ENCODE peak calls at places on chromosome 19, in seven cellular contexts. H, Z, Q, A, N, K and C are unnamed samples.
A peak's percentile ranks its signal among the peaks of the same experiment; 100 is the strongest.

GRCh38 chr19:40610396-40611064 is 9.4 kb downstream of the LTBP4 start:
- DNase-seq in Z (no peak), Q (no peak), K (no peak), A (no peak), N (peak; percentile 74), H (no peak), C (no peak)

GRCh38 chr19:53156888-53157287 is 2.0 kb downstream of the ZNF347 start:
- DNase-seq in A (no peak), N (no peak), Z (no peak), Q (no peak), K (no peak), H (no peak), C (no peak)

GRCh38 chr19:558770-559439 is 13.5 kb upstream of the BSG start:
- DNase-seq in Q (no peak), K (no peak), A (no peak), Z (no peak), H (no peak), N (no peak), C (no peak)

GRCh38 chr19:16676101-16676798 is 15.3 kb downstream of the TMEM38A start:
- DNase-seq in H (no peak), N (no peak), A (no peak), Q (no peak), Z (no peak), K (no peak), C (no peak)

GRCh38 chr19:39053276-39054090 is 21.1 kb upstream of the FBXO27 start:
- DNase-seq in A (peak; percentile 68), K (no peak), Q (no peak), H (no peak), Z (no peak), N (no peak), C (peak; percentile 50)

GRCh38 chr19:48826606-48827020 is 9.7 kb downstream of the HSD17B14 start:
- DNase-seq in N (no peak), H (no peak), K (no peak), Z (no peak), Q (no peak), A (peak; percentile 56), C (peak; percentile 50)

GRCh38 chr19:751501-752341 is 809 bp downstream of the MISP start:
- DNase-seq in N (no peak), A (peak; percentile 90), H (no peak), Q (peak; percentile 82), Z (peak; percentile 88), K (peak; percentile 80), C (peak; percentile 75)

GRCh38 chr19:6218497-6219146 is 61.2 kb downstream of the MLLT1 start:
- DNase-seq in K (peak; percentile 49), N (peak; percentile 88), Q (peak; percentile 61), Z (peak; percentile 72), A (peak; percentile 75), H (peak; percentile 81), C (peak; percentile 75)

GRCh38 chr19:15418112-15418587 is 638 bp downstream of the AKAP8L start:
- DNase-seq in Z (no peak), H (no peak), Q (peak; percentile 36), N (no peak), K (no peak), A (no peak), C (no peak)

GRCh38 chr19:41327499-41328156 is 17.7 kb downstream of the CCDC97 start:
- DNase-seq in A (peak; percentile 71), H (no peak), Z (no peak), K (peak; percentile 65), Q (peak; percentile 69), N (peak; percentile 76), C (peak; percentile 87)

GRCh38 chr19:52778811-52779210 is 7.8 kb downstream of the ZNF600 start:
- DNase-seq in A (no peak), K (no peak), H (no peak), Z (no peak), N (no peak), Q (no peak), C (no peak)

GRCh38 chr19:4444765-4445741 is 12.5 kb downstream of the UBXN6 start:
- DNase-seq in Q (no peak), K (no peak), H (no peak), A (no peak), Z (peak; percentile 48), N (no peak), C (no peak)

GRCh38 chr19:50252111-50252886 is 48.9 kb downstream of the MYH14 start:
- DNase-seq in K (no peak), A (peak; percentile 58), Q (peak; percentile 3), N (no peak), H (no peak), Z (peak; percentile 4), C (peak; percentile 21)

GRCh38 chr19:51514866-51515481 is 13.4 kb upstream of the SIGLEC12 start:
- DNase-seq in H (no peak), Q (peak; percentile 25), A (peak; percentile 63), N (no peak), K (no peak), Z (peak; percentile 30), C (peak; percentile 56)

GRCh38 chr19:38932425-38933179 is 1.9 kb downstream of the MRPS12 start:
- DNase-seq in Q (peak; percentile 40), H (no peak), K (no peak), N (no peak), A (peak; percentile 88), Z (no peak), C (peak; percentile 46)

GRCh38 chr19:48258350-48258749 is 2.6 kb upstream of the CARD8 start:
- DNase-seq in K (no peak), Z (peak; percentile 11), Q (peak; percentile 21), H (no peak), N (no peak), A (no peak), C (no peak)

GRCh38 chr19:5828661-5829566 is 10.6 kb downstream of the FUT6 start:
- DNase-seq in Z (no peak), N (peak; percentile 40), Q (no peak), A (no peak), H (peak; percentile 30), K (no peak), C (no peak)

GRCh38 chr19:42229855-42230331 is 9.8 kb downstream of the ZNF526 start:
- DNase-seq in N (no peak), A (peak; percentile 65), Q (no peak), Z (peak; percentile 69), H (no peak), K (no peak), C (no peak)

GRCh38 chr19:40467007-40467565 is 285 bp downstream of the SPTBN4 start:
- DNase-seq in H (no peak), Z (no peak), K (no peak), A (no peak), N (no peak), Q (no peak), C (no peak)

GRCh38 chr19:913080-913748 is at the start of gene R3HDM4:
- DNase-seq in Q (peak; percentile 56), N (peak; percentile 87), A (peak; percentile 54), Z (peak; percentile 45), K (no peak), H (peak; percentile 62), C (peak; percentile 80)

GRCh38 chr19:15672580-15673175 is at the start of gene CYP4F12:
- DNase-seq in N (peak; percentile 87), A (peak; percentile 84), K (peak; percentile 82), Z (peak; percentile 3), H (no peak), Q (no peak), C (peak; percentile 86)

GRCh38 chr19:12937243-12938053 is 961 bp upstream of the CALR start:
- DNase-seq in Z (peak; percentile 50), H (no peak), N (no peak), K (peak; percentile 49), A (peak; percentile 68), Q (no peak), C (peak; percentile 44)

GRCh38 chr19:12939908-12940533 is 1.6 kb downstream of the CALR start:
- DNase-seq in K (no peak), A (no peak), Z (no peak), Q (no peak), N (no peak), H (no peak), C (no peak)

GRCh38 chr19:12938054-12938535 is 314 bp upstream of the CALR start:
- DNase-seq in Q (peak; percentile 99), A (peak; percentile 98), H (peak; percentile 98), K (peak; percentile 98), Z (peak; percentile 99), N (peak; percentile 100), C (peak; percentile 96)

GRCh38 chr19:12939292-12939606 is 840 bp downstream of the CALR start:
- DNase-seq in A (no peak), K (no peak), Z (peak; percentile 65), Q (peak; percentile 57), H (no peak), N (no peak), C (no peak)

DNA sequence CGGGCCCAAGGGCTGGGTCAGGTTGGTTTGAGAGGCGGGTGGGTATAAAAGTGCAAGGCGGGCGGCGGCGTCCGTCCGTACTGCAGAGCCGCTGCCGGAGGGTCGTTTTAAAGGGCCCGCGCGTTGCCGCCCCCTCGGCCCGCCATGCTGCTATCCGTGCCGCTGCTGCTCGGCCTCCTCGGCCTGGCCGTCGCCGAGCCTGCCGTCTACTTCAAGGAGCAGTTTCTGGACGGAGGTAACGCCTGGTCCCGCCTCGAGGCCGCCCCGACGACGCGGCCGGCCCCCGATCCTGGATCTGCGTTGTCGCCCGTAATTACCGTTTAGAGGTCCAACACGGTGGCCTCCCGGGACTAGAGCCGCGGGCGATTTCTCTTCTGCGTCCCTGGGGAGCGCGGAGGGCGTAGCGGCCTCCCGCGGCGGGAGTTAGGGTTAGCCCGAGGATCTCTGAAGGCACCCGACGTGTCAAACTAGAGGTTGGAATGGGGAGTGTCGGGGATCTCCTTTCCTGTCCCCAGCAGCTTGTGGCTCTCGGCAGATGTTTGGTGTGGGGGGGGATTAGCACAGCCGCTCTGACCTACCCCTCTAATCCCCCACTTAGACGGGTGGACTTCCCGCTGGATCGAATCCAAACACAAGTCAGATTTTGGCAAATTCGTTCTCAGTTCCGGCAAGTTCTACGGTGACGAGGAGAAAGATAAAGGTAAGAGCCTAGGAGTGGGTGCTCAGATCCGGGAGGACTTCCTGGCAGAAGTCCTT is at the start of gene CALR:
- DNase-seq in Z (no peak), A (peak; percentile 37), N (no peak), H (no peak), K (peak; percentile 56), Q (peak; percentile 24), C (peak; percentile 19)
- TF ChIP-seq CTCF in Z (peak; percentile 11), A (no peak), N (peak; percentile 31), H (peak; percentile 35), K (peak; percentile 50), Q (no peak), C (no peak)

GRCh38 chr19:19732579-19733501 is at the start of gene ZNF14:
- DNase-seq in N (peak; percentile 92), A (peak; percentile 92), Z (peak; percentile 88), K (peak; percentile 93), Q (peak; percentile 90), H (peak; percentile 90), C (peak; percentile 85)
- TF ChIP-seq CTCF in N (peak; percentile 33), A (no peak), Z (peak; percentile 21), K (no peak), Q (peak; percentile 34), H (peak; percentile 38), C (no peak)

GRCh38 chr19:37468961-37469777 is at the start of gene ZNF570:
- DNase-seq in Q (peak; percentile 89), A (peak; percentile 95), K (peak; percentile 68), N (peak; percentile 91), H (peak; percentile 73), Z (peak; percentile 88), C (peak; percentile 87)
- TF ChIP-seq CTCF in Q (no peak), A (no peak), K (no peak), N (no peak), H (no peak), Z (no peak), C (no peak)

DNA sequence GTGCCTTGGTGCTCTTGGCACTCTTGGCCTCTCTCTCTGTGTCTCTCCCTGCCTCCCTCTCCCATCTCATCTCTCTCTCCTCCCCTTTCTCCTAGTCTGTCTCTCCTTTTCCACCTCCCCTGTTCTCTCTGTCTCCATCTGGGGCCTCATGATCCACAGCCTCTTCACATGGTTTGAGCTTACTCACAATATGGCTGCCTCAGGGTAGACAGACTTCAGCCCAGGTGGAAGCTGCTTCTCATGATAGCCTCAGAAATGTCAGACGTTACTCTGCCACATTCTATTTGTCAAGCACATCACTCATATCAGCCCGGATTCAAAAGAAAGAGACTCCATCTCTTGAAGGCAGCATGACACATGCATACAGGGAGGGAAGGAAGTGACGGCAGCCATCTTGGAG is 18.4 kb upstream of the S1PR4 start:
- DNase-seq in K (no peak), H (no peak), Q (no peak), Z (no peak), A (no peak), N (no peak), C (no peak)
- TF ChIP-seq CTCF in K (no peak), H (no peak), Q (no peak), Z (no peak), A (no peak), N (no peak), C (no peak)